ENCODE peak calls at places on chromosomes 7 and 10, in eight cellular contexts. One of them, this sample, is unnamed.

GRCh38 chr7:138900040-138900828 is 81.0 kb downstream of the KIAA1549 start:
- DNase-seq in fibroblast of the aortic adventitia: no peak
- DNase-seq in psoas muscle: no peak
- DNase-seq in transverse colon: no peak
- DNase-seq in AG10803: no peak
- DNase-seq in cardiac muscle cell: peak
- DNase-seq in dorsolateral prefrontal cortex: no peak
- DNase-seq in testis: no peak
- DNase-seq in this sample: no peak

GRCh38 chr10:92164024-92164423 is 126.9 kb downstream of the CPEB3 start:
- DNase-seq in fibroblast of the aortic adventitia: peak
- DNase-seq in psoas muscle: no peak
- DNase-seq in transverse colon: no peak
- DNase-seq in AG10803: peak
- DNase-seq in cardiac muscle cell: no peak
- DNase-seq in dorsolateral prefrontal cortex: no peak
- DNase-seq in testis: no peak
- DNase-seq in this sample: no peak

GRCh38 chr7:18700147-18700546 is 204.6 kb downstream of the HDAC9 start:
- DNase-seq in fibroblast of the aortic adventitia: no peak
- DNase-seq in psoas muscle: no peak
- DNase-seq in transverse colon: no peak
- DNase-seq in AG10803: no peak
- DNase-seq in cardiac muscle cell: no peak
- DNase-seq in dorsolateral prefrontal cortex: no peak
- DNase-seq in testis: no peak
- DNase-seq in this sample: no peak

GRCh38 chr10:125928928-125929585 is 32.7 kb downstream of the FANK1 start:
- DNase-seq in fibroblast of the aortic adventitia: no peak
- DNase-seq in psoas muscle: no peak
- DNase-seq in transverse colon: no peak
- DNase-seq in AG10803: no peak
- DNase-seq in cardiac muscle cell: no peak
- DNase-seq in dorsolateral prefrontal cortex: no peak
- DNase-seq in testis: no peak
- DNase-seq in this sample: no peak

GRCh38 chr7:70477051-70478010 is 654.6 kb upstream of the GALNT17 start:
- DNase-seq in fibroblast of the aortic adventitia: peak
- DNase-seq in psoas muscle: no peak
- DNase-seq in transverse colon: no peak
- DNase-seq in AG10803: peak
- DNase-seq in cardiac muscle cell: peak
- DNase-seq in dorsolateral prefrontal cortex: no peak
- DNase-seq in testis: peak
- DNase-seq in this sample: no peak

GRCh38 chr10:130127612-130128607 is 8.3 kb upstream of the GLRX3 start:
- DNase-seq in fibroblast of the aortic adventitia: peak
- DNase-seq in psoas muscle: no peak
- DNase-seq in transverse colon: peak
- DNase-seq in AG10803: peak
- DNase-seq in cardiac muscle cell: peak
- DNase-seq in dorsolateral prefrontal cortex: peak
- DNase-seq in testis: peak
- DNase-seq in this sample: no peak

GRCh38 chr7:22578048-22578770 is 78.2 kb upstream of the STEAP1B start:
- DNase-seq in fibroblast of the aortic adventitia: peak
- DNase-seq in psoas muscle: no peak
- DNase-seq in transverse colon: no peak
- DNase-seq in AG10803: peak
- DNase-seq in cardiac muscle cell: peak
- DNase-seq in dorsolateral prefrontal cortex: no peak
- DNase-seq in testis: no peak
- DNase-seq in this sample: no peak

GRCh38 chr10:110446277-110446676 is 51.4 kb upstream of the DUSP5 start:
- DNase-seq in fibroblast of the aortic adventitia: no peak
- DNase-seq in psoas muscle: no peak
- DNase-seq in transverse colon: no peak
- DNase-seq in AG10803: no peak
- DNase-seq in cardiac muscle cell: no peak
- DNase-seq in dorsolateral prefrontal cortex: no peak
- DNase-seq in testis: no peak
- DNase-seq in this sample: no peak

GRCh38 chr7:157595086-157595855 is 258.5 kb downstream of the DNAJB6 start:
- DNase-seq in fibroblast of the aortic adventitia: no peak
- DNase-seq in psoas muscle: no peak
- DNase-seq in transverse colon: no peak
- DNase-seq in AG10803: no peak
- DNase-seq in cardiac muscle cell: no peak
- DNase-seq in dorsolateral prefrontal cortex: no peak
- DNase-seq in testis: no peak
- DNase-seq in this sample: peak

GRCh38 chr10:84565881-84566280 is 237.5 kb downstream of the CCSER2 start:
- DNase-seq in fibroblast of the aortic adventitia: no peak
- DNase-seq in psoas muscle: no peak
- DNase-seq in transverse colon: no peak
- DNase-seq in AG10803: no peak
- DNase-seq in cardiac muscle cell: no peak
- DNase-seq in dorsolateral prefrontal cortex: no peak
- DNase-seq in testis: no peak
- DNase-seq in this sample: no peak

GRCh38 chr7:142556745-142557144 is 192.5 kb upstream of the PRSS1 start:
- DNase-seq in fibroblast of the aortic adventitia: peak
- DNase-seq in psoas muscle: peak
- DNase-seq in transverse colon: peak
- DNase-seq in AG10803: peak
- DNase-seq in cardiac muscle cell: peak
- DNase-seq in dorsolateral prefrontal cortex: no peak
- DNase-seq in testis: no peak
- DNase-seq in this sample: no peak
- TF ChIP-seq CTCF in fibroblast of the aortic adventitia: peak
- TF ChIP-seq CTCF in psoas muscle: peak
- TF ChIP-seq CTCF in transverse colon: no peak
- TF ChIP-seq CTCF in AG10803: peak
- TF ChIP-seq CTCF in cardiac muscle cell: peak
- TF ChIP-seq CTCF in dorsolateral prefrontal cortex: no peak
- TF ChIP-seq CTCF in testis: no peak
- TF ChIP-seq CTCF in this sample: peak

GRCh38 chr10:46326066-46326465 is 39.3 kb downstream of the ANTXRL start:
- DNase-seq in fibroblast of the aortic adventitia: no peak
- DNase-seq in psoas muscle: no peak
- DNase-seq in transverse colon: no peak
- DNase-seq in AG10803: no peak
- DNase-seq in cardiac muscle cell: no peak
- DNase-seq in dorsolateral prefrontal cortex: no peak
- DNase-seq in testis: no peak
- DNase-seq in this sample: no peak

GRCh38 chr10:46327685-46328084 is 40.9 kb downstream of the ANTXRL start:
- DNase-seq in fibroblast of the aortic adventitia: no peak
- DNase-seq in psoas muscle: no peak
- DNase-seq in transverse colon: no peak
- DNase-seq in AG10803: no peak
- DNase-seq in cardiac muscle cell: no peak
- DNase-seq in dorsolateral prefrontal cortex: no peak
- DNase-seq in testis: no peak
- DNase-seq in this sample: no peak

GRCh38 chr10:46326971-46327370 is 40.2 kb downstream of the ANTXRL start:
- DNase-seq in fibroblast of the aortic adventitia: no peak
- DNase-seq in psoas muscle: no peak
- DNase-seq in transverse colon: no peak
- DNase-seq in AG10803: no peak
- DNase-seq in cardiac muscle cell: no peak
- DNase-seq in dorsolateral prefrontal cortex: no peak
- DNase-seq in testis: no peak
- DNase-seq in this sample: no peak

GRCh38 chr10:46323176-46323575 is 36.4 kb downstream of the ANTXRL start:
- DNase-seq in fibroblast of the aortic adventitia: peak
- DNase-seq in psoas muscle: no peak
- DNase-seq in transverse colon: no peak
- DNase-seq in AG10803: no peak
- DNase-seq in cardiac muscle cell: peak
- DNase-seq in dorsolateral prefrontal cortex: no peak
- DNase-seq in testis: no peak
- DNase-seq in this sample: no peak

DNA sequence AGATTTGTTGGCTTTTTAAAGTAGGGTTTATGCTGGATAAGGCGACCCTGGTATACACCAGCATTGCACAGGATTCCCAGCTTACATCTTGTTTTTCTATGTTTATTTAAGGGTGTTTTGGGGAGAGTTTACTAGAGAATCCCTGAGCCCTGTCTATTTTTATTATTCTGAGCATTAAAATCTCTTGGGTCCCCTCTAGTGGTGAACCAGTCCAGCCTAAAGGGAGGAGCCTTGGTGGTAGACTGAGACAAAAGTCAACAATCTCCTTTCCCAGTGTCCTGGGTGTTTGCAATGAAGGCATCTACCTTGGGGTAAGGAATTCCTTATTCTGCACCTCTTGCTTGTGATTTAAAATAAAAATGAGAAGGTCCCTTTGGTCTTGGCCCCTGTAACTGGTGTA is 38.2 kb downstream of the ANTXRL start:
- DNase-seq in fibroblast of the aortic adventitia: no peak
- DNase-seq in psoas muscle: no peak
- DNase-seq in transverse colon: no peak
- DNase-seq in AG10803: no peak
- DNase-seq in cardiac muscle cell: peak
- DNase-seq in dorsolateral prefrontal cortex: no peak
- DNase-seq in testis: no peak
- DNase-seq in this sample: no peak
- TF ChIP-seq CTCF in fibroblast of the aortic adventitia: peak
- TF ChIP-seq CTCF in psoas muscle: peak
- TF ChIP-seq CTCF in transverse colon: no peak
- TF ChIP-seq CTCF in AG10803: peak
- TF ChIP-seq CTCF in cardiac muscle cell: peak
- TF ChIP-seq CTCF in dorsolateral prefrontal cortex: peak
- TF ChIP-seq CTCF in testis: no peak
- TF ChIP-seq CTCF in this sample: peak

DNA sequence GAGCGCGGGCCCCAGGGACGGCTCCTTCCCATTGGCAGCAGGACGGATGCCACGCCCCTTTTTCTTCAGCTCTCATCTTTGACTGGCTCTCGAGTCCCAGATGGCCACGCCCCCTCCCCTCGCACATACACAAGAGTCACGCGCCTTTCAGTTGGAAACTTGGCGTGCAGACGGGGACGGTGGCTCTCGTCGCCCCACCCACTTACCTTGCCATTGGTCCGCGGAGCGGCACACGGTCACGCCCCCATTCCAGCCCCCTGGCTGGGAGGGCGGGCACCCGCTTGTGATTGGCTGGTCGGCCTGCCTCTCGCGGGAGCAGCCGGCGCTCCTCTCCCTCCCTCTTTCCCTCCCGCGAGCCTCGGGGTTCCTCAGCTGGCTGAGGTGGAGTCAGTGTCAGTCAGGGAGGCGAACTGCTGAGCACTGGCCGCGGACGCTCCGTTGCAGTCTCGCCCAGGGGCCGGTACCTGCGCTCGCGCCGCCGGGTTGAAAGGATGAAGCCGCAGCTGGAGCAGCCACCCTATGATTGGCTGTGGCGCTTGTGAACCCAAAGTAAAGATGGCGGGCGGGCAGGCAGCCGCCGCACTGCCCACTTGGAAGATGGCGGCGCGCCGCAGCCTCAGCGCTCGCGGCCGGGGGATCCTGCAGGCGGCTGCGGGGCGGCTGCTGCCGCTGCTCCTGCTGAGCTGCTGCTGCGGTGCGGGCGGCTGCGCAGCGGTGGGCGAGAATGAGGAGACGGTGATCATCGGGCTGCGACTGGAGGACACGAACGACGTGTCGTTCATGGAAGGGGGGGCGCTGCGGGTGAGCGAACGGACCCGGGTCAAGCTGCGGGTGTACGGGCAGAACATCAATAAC is at the start of gene CNNM2:
- DNase-seq in fibroblast of the aortic adventitia: peak
- DNase-seq in psoas muscle: peak
- DNase-seq in transverse colon: peak
- DNase-seq in AG10803: peak
- DNase-seq in cardiac muscle cell: peak
- DNase-seq in dorsolateral prefrontal cortex: peak
- DNase-seq in testis: peak
- DNase-seq in this sample: peak
- TF ChIP-seq CTCF in fibroblast of the aortic adventitia: no peak
- TF ChIP-seq CTCF in psoas muscle: no peak
- TF ChIP-seq CTCF in transverse colon: peak
- TF ChIP-seq CTCF in AG10803: no peak
- TF ChIP-seq CTCF in cardiac muscle cell: no peak
- TF ChIP-seq CTCF in dorsolateral prefrontal cortex: no peak
- TF ChIP-seq CTCF in testis: no peak
- TF ChIP-seq CTCF in this sample: no peak

DNA sequence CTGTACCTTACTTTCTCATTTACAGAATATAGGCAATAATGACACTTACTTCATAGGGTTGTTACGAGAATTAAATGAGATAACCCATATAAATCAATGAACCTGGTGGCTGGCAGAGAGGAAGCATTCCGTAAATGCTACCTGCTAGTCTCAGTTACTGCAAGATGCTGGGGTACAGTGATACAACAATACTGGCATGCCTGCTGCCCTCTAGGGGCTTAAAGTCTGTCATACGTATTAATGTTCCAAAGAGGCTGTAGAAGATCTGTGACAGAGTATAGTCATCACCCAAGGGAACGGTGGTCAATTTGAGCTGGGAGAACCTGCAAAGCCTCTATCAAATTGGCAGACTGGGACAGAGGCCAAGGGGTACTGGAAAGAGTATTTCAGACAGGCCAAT is 421.5 kb downstream of the GPAM start:
- DNase-seq in fibroblast of the aortic adventitia: no peak
- DNase-seq in psoas muscle: no peak
- DNase-seq in transverse colon: no peak
- DNase-seq in AG10803: no peak
- DNase-seq in cardiac muscle cell: no peak
- DNase-seq in dorsolateral prefrontal cortex: no peak
- DNase-seq in testis: no peak
- DNase-seq in this sample: no peak
- TF ChIP-seq CTCF in fibroblast of the aortic adventitia: no peak
- TF ChIP-seq CTCF in psoas muscle: no peak
- TF ChIP-seq CTCF in transverse colon: no peak
- TF ChIP-seq CTCF in AG10803: peak
- TF ChIP-seq CTCF in cardiac muscle cell: no peak
- TF ChIP-seq CTCF in dorsolateral prefrontal cortex: no peak
- TF ChIP-seq CTCF in testis: no peak
- TF ChIP-seq CTCF in this sample: no peak

GRCh38 chr10:52346394-52347326 is 32.6 kb downstream of the DKK1 start:
- DNase-seq in fibroblast of the aortic adventitia: no peak
- DNase-seq in psoas muscle: no peak
- DNase-seq in transverse colon: no peak
- DNase-seq in AG10803: no peak
- DNase-seq in cardiac muscle cell: no peak
- DNase-seq in dorsolateral prefrontal cortex: no peak
- DNase-seq in testis: no peak
- DNase-seq in this sample: no peak
- TF ChIP-seq CTCF in fibroblast of the aortic adventitia: no peak
- TF ChIP-seq CTCF in psoas muscle: no peak
- TF ChIP-seq CTCF in transverse colon: no peak
- TF ChIP-seq CTCF in AG10803: no peak
- TF ChIP-seq CTCF in cardiac muscle cell: no peak
- TF ChIP-seq CTCF in dorsolateral prefrontal cortex: no peak
- TF ChIP-seq CTCF in testis: no peak
- TF ChIP-seq CTCF in this sample: no peak

DNA sequence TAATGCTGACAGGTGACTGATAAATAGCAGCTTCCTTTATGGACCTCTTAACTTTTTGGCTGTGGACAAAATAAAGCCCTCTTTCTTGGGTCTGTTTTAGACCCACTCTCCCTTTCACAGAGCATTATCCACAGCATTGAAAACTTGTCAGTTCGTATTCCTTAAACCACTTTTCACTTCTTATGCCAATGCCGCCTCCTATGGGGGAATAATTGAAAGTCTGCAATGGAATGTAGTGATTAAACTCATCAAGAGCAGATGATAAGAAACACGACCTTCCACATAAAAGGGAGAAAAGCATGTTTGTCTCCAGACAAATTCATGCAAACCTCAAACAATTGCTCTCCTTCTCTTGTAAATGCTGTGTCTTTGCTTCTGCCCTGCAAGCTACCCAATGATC is 153.4 kb downstream of the SORCS1 start:
- DNase-seq in fibroblast of the aortic adventitia: no peak
- DNase-seq in psoas muscle: no peak
- DNase-seq in transverse colon: no peak
- DNase-seq in AG10803: no peak
- DNase-seq in cardiac muscle cell: no peak
- DNase-seq in dorsolateral prefrontal cortex: no peak
- DNase-seq in testis: no peak
- DNase-seq in this sample: no peak
- TF ChIP-seq CTCF in fibroblast of the aortic adventitia: no peak
- TF ChIP-seq CTCF in psoas muscle: no peak
- TF ChIP-seq CTCF in transverse colon: no peak
- TF ChIP-seq CTCF in AG10803: no peak
- TF ChIP-seq CTCF in cardiac muscle cell: no peak
- TF ChIP-seq CTCF in dorsolateral prefrontal cortex: no peak
- TF ChIP-seq CTCF in testis: no peak
- TF ChIP-seq CTCF in this sample: no peak